ENCODE peak calls at places on chromosomes 3 and 15, in nine cellular contexts. One of them, this sample, is unnamed.

GRCh38 chr3:8903191-8903590 is 60.1 kb downstream of the RAD18 start:
- DNase-seq in esophagus squamous epithelium: no peak
- DNase-seq in mammary epithelial cell: no peak
- DNase-seq in SK-MEL-5: no peak
- DNase-seq in fibroblast of the conjunctiva: no peak
- DNase-seq in AG10803: no peak
- DNase-seq in left ventricle myocardium superior: no peak
- DNase-seq in NCI-H2029: no peak
- DNase-seq in lung microvascular endothelial cell: no peak
- DNase-seq in this sample: no peak

GRCh38 chr3:105369501-105370371 is 3.0 kb downstream of the ALCAM start:
- DNase-seq in left ventricle myocardium superior: peak
- DNase-seq in mammary epithelial cell: peak
- DNase-seq in lung microvascular endothelial cell: peak
- DNase-seq in NCI-H2029: peak
- DNase-seq in esophagus squamous epithelium: no peak
- DNase-seq in fibroblast of the conjunctiva: no peak
- DNase-seq in SK-MEL-5: peak
- DNase-seq in AG10803: peak
- DNase-seq in this sample: peak

GRCh38 chr3:23668430-23668904 is 137.3 kb upstream of the UBE2E1 start:
- DNase-seq in mammary epithelial cell: peak
- DNase-seq in esophagus squamous epithelium: no peak
- DNase-seq in SK-MEL-5: no peak
- DNase-seq in AG10803: peak
- DNase-seq in NCI-H2029: no peak
- DNase-seq in fibroblast of the conjunctiva: peak
- DNase-seq in left ventricle myocardium superior: no peak
- DNase-seq in lung microvascular endothelial cell: peak
- DNase-seq in this sample: no peak

GRCh38 chr3:57646723-57647122 is 46.2 kb downstream of the DENND6A start:
- DNase-seq in lung microvascular endothelial cell: peak
- DNase-seq in esophagus squamous epithelium: no peak
- DNase-seq in mammary epithelial cell: peak
- DNase-seq in NCI-H2029: no peak
- DNase-seq in fibroblast of the conjunctiva: peak
- DNase-seq in SK-MEL-5: peak
- DNase-seq in AG10803: peak
- DNase-seq in left ventricle myocardium superior: no peak
- DNase-seq in this sample: no peak

GRCh38 chr3:114380233-114380645 is 86.4 kb downstream of the TIGIT start:
- DNase-seq in esophagus squamous epithelium: no peak
- DNase-seq in NCI-H2029: no peak
- DNase-seq in fibroblast of the conjunctiva: peak
- DNase-seq in mammary epithelial cell: peak
- DNase-seq in lung microvascular endothelial cell: no peak
- DNase-seq in left ventricle myocardium superior: peak
- DNase-seq in SK-MEL-5: peak
- DNase-seq in AG10803: peak
- DNase-seq in this sample: peak

GRCh38 chr3:184593201-184593922 is 31.8 kb downstream of the EPHB3 start:
- DNase-seq in mammary epithelial cell: no peak
- DNase-seq in fibroblast of the conjunctiva: no peak
- DNase-seq in esophagus squamous epithelium: no peak
- DNase-seq in left ventricle myocardium superior: peak
- DNase-seq in lung microvascular endothelial cell: no peak
- DNase-seq in AG10803: no peak
- DNase-seq in NCI-H2029: no peak
- DNase-seq in SK-MEL-5: no peak
- DNase-seq in this sample: no peak

GRCh38 chr3:78360849-78361248 is 1321.0 kb downstream of the ROBO2 start:
- DNase-seq in mammary epithelial cell: no peak
- DNase-seq in esophagus squamous epithelium: no peak
- DNase-seq in left ventricle myocardium superior: no peak
- DNase-seq in fibroblast of the conjunctiva: no peak
- DNase-seq in lung microvascular endothelial cell: no peak
- DNase-seq in AG10803: no peak
- DNase-seq in NCI-H2029: no peak
- DNase-seq in SK-MEL-5: no peak
- DNase-seq in this sample: no peak

GRCh38 chr3:13207578-13207922 is 134.3 kb upstream of the IQSEC1 start:
- DNase-seq in lung microvascular endothelial cell: no peak
- DNase-seq in mammary epithelial cell: no peak
- DNase-seq in esophagus squamous epithelium: no peak
- DNase-seq in left ventricle myocardium superior: no peak
- DNase-seq in fibroblast of the conjunctiva: no peak
- DNase-seq in AG10803: no peak
- DNase-seq in NCI-H2029: no peak
- DNase-seq in SK-MEL-5: no peak
- DNase-seq in this sample: no peak

GRCh38 chr15:74826372-74826819 is at the start of gene CPLX3:
- DNase-seq in lung microvascular endothelial cell: peak
- DNase-seq in NCI-H2029: no peak
- DNase-seq in mammary epithelial cell: no peak
- DNase-seq in fibroblast of the conjunctiva: no peak
- DNase-seq in AG10803: no peak
- DNase-seq in SK-MEL-5: no peak
- DNase-seq in esophagus squamous epithelium: no peak
- DNase-seq in left ventricle myocardium superior: peak
- DNase-seq in this sample: no peak

GRCh38 chr3:15345608-15346137 is 13.3 kb upstream of the SH3BP5 start:
- DNase-seq in mammary epithelial cell: no peak
- DNase-seq in esophagus squamous epithelium: no peak
- DNase-seq in lung microvascular endothelial cell: no peak
- DNase-seq in AG10803: no peak
- DNase-seq in SK-MEL-5: no peak
- DNase-seq in left ventricle myocardium superior: no peak
- DNase-seq in NCI-H2029: no peak
- DNase-seq in fibroblast of the conjunctiva: no peak
- DNase-seq in this sample: no peak

GRCh38 chr3:42747581-42747980 is 25.5 kb downstream of the CCDC13 start:
- DNase-seq in mammary epithelial cell: no peak
- DNase-seq in lung microvascular endothelial cell: no peak
- DNase-seq in AG10803: no peak
- DNase-seq in esophagus squamous epithelium: no peak
- DNase-seq in SK-MEL-5: no peak
- DNase-seq in left ventricle myocardium superior: no peak
- DNase-seq in NCI-H2029: no peak
- DNase-seq in fibroblast of the conjunctiva: no peak
- DNase-seq in this sample: no peak

GRCh38 chr15:71237456-71238188 is 122.4 kb downstream of the THSD4 start:
- DNase-seq in lung microvascular endothelial cell: peak
- DNase-seq in fibroblast of the conjunctiva: peak
- DNase-seq in mammary epithelial cell: peak
- DNase-seq in AG10803: peak
- DNase-seq in left ventricle myocardium superior: peak
- DNase-seq in SK-MEL-5: no peak
- DNase-seq in NCI-H2029: no peak
- DNase-seq in esophagus squamous epithelium: no peak
- DNase-seq in this sample: no peak

GRCh38 chr3:47355010-47355409 is 25.8 kb upstream of the PTPN23 start:
- DNase-seq in mammary epithelial cell: no peak
- DNase-seq in esophagus squamous epithelium: no peak
- DNase-seq in fibroblast of the conjunctiva: no peak
- DNase-seq in NCI-H2029: no peak
- DNase-seq in SK-MEL-5: no peak
- DNase-seq in lung microvascular endothelial cell: no peak
- DNase-seq in left ventricle myocardium superior: no peak
- DNase-seq in AG10803: no peak
- DNase-seq in this sample: no peak

GRCh38 chr3:20125912-20126311 is 60.1 kb downstream of the SGO1 start:
- DNase-seq in NCI-H2029: no peak
- DNase-seq in lung microvascular endothelial cell: no peak
- DNase-seq in AG10803: peak
- DNase-seq in esophagus squamous epithelium: no peak
- DNase-seq in SK-MEL-5: no peak
- DNase-seq in left ventricle myocardium superior: no peak
- DNase-seq in mammary epithelial cell: no peak
- DNase-seq in fibroblast of the conjunctiva: no peak
- DNase-seq in this sample: no peak

GRCh38 chr15:78873796-78874761 is 1.4 kb downstream of the MORF4L1 start:
- DNase-seq in AG10803: peak
- DNase-seq in fibroblast of the conjunctiva: no peak
- DNase-seq in SK-MEL-5: peak
- DNase-seq in esophagus squamous epithelium: no peak
- DNase-seq in NCI-H2029: peak
- DNase-seq in lung microvascular endothelial cell: peak
- DNase-seq in mammary epithelial cell: peak
- DNase-seq in left ventricle myocardium superior: no peak
- DNase-seq in this sample: no peak

GRCh38 chr3:12237912-12238650 is 50.8 kb upstream of the PPARG start:
- DNase-seq in left ventricle myocardium superior: no peak
- DNase-seq in esophagus squamous epithelium: no peak
- DNase-seq in SK-MEL-5: no peak
- DNase-seq in AG10803: no peak
- DNase-seq in lung microvascular endothelial cell: no peak
- DNase-seq in mammary epithelial cell: no peak
- DNase-seq in fibroblast of the conjunctiva: no peak
- DNase-seq in NCI-H2029: no peak
- DNase-seq in this sample: no peak

GRCh38 chr15:34753236-34753894 is 1.4 kb downstream of the GJD2 start:
- DNase-seq in NCI-H2029: no peak
- DNase-seq in lung microvascular endothelial cell: peak
- DNase-seq in AG10803: peak
- DNase-seq in esophagus squamous epithelium: no peak
- DNase-seq in left ventricle myocardium superior: no peak
- DNase-seq in mammary epithelial cell: peak
- DNase-seq in fibroblast of the conjunctiva: no peak
- DNase-seq in SK-MEL-5: peak
- DNase-seq in this sample: peak

GRCh38 chr15:40902605-40903561 is 8.6 kb downstream of the VPS18 start:
- DNase-seq in lung microvascular endothelial cell: peak
- DNase-seq in fibroblast of the conjunctiva: no peak
- DNase-seq in left ventricle myocardium superior: peak
- DNase-seq in SK-MEL-5: no peak
- DNase-seq in NCI-H2029: no peak
- DNase-seq in esophagus squamous epithelium: no peak
- DNase-seq in mammary epithelial cell: peak
- DNase-seq in AG10803: peak
- DNase-seq in this sample: no peak

GRCh38 chr15:95998935-95999334 is 331.6 kb upstream of the NR2F2 start:
- DNase-seq in esophagus squamous epithelium: no peak
- DNase-seq in left ventricle myocardium superior: no peak
- DNase-seq in SK-MEL-5: no peak
- DNase-seq in mammary epithelial cell: no peak
- DNase-seq in AG10803: no peak
- DNase-seq in NCI-H2029: no peak
- DNase-seq in lung microvascular endothelial cell: no peak
- DNase-seq in fibroblast of the conjunctiva: no peak
- DNase-seq in this sample: no peak

GRCh38 chr3:4060064-4060463 is 243.1 kb upstream of the SETMAR start:
- DNase-seq in lung microvascular endothelial cell: no peak
- DNase-seq in left ventricle myocardium superior: no peak
- DNase-seq in esophagus squamous epithelium: no peak
- DNase-seq in mammary epithelial cell: no peak
- DNase-seq in AG10803: peak
- DNase-seq in fibroblast of the conjunctiva: no peak
- DNase-seq in SK-MEL-5: no peak
- DNase-seq in NCI-H2029: no peak
- DNase-seq in this sample: no peak

GRCh38 chr3:111012388-111013248 is 59.0 kb upstream of the NECTIN3 start:
- DNase-seq in NCI-H2029: no peak
- DNase-seq in mammary epithelial cell: peak
- DNase-seq in SK-MEL-5: peak
- DNase-seq in left ventricle myocardium superior: no peak
- DNase-seq in AG10803: no peak
- DNase-seq in lung microvascular endothelial cell: peak
- DNase-seq in esophagus squamous epithelium: no peak
- DNase-seq in fibroblast of the conjunctiva: no peak
- DNase-seq in this sample: no peak

This sample was measured in foreskin melanocyte.